ENCODE peak calls at places on chromosomes 16 and 17, in seven cellular contexts. One of them, this sample, is unnamed. For H3K4me1 and H3K9me3, the result is how much of the 10 kb centered on the place peaks cover.

GRCh38 chr17:292531-293382 is 59.9 kb downstream of the RPH3AL start:
- DNase-seq in SK-N-SH: no peak
- DNase-seq in K562: no peak
- DNase-seq in colonic mucosa: no peak
- DNase-seq in psoas muscle: peak
- DNase-seq in left lung: peak
- DNase-seq in HCT116: no peak
- DNase-seq in this sample: peak

GRCh38 chr17:73211745-73212144 is 18.9 kb downstream of the COG1 start:
- DNase-seq in left lung: no peak
- DNase-seq in colonic mucosa: no peak
- DNase-seq in HCT116: no peak
- DNase-seq in K562: no peak
- DNase-seq in psoas muscle: no peak
- DNase-seq in SK-N-SH: no peak
- DNase-seq in this sample: no peak

GRCh38 chr16:11136600-11136999 is 119.4 kb downstream of the SOCS1 start:
- DNase-seq in colonic mucosa: no peak
- DNase-seq in left lung: no peak
- DNase-seq in K562: no peak
- DNase-seq in HCT116: no peak
- DNase-seq in psoas muscle: peak
- DNase-seq in SK-N-SH: peak
- DNase-seq in this sample: peak

GRCh38 chr16:85004587-85005205 is 6.6 kb downstream of the ZDHHC7 start:
- DNase-seq in SK-N-SH: no peak
- DNase-seq in psoas muscle: peak
- DNase-seq in left lung: no peak
- DNase-seq in K562: no peak
- DNase-seq in colonic mucosa: no peak
- DNase-seq in HCT116: no peak
- DNase-seq in this sample: no peak

GRCh38 chr16:78894872-78895271 is 705.7 kb downstream of the MAF start:
- DNase-seq in K562: no peak
- DNase-seq in psoas muscle: no peak
- DNase-seq in colonic mucosa: no peak
- DNase-seq in left lung: no peak
- DNase-seq in SK-N-SH: no peak
- DNase-seq in HCT116: no peak
- DNase-seq in this sample: no peak

GRCh38 chr17:56754523-56755208 is 79.1 kb downstream of the C17orf67 start:
- DNase-seq in SK-N-SH: peak
- DNase-seq in left lung: no peak
- DNase-seq in psoas muscle: no peak
- DNase-seq in colonic mucosa: no peak
- DNase-seq in HCT116: no peak
- DNase-seq in K562: no peak
- DNase-seq in this sample: no peak

GRCh38 chr16:30934827-30935557 is 11.6 kb downstream of the FBXL19 start:
- DNase-seq in left lung: no peak
- DNase-seq in HCT116: no peak
- DNase-seq in psoas muscle: peak
- DNase-seq in K562: peak
- DNase-seq in colonic mucosa: peak
- DNase-seq in SK-N-SH: peak
- DNase-seq in this sample: peak

GRCh38 chr17:38611070-38611786 is 5.5 kb upstream of the SRCIN1 start:
- DNase-seq in left lung: peak
- DNase-seq in K562: no peak
- DNase-seq in SK-N-SH: no peak
- DNase-seq in psoas muscle: peak
- DNase-seq in colonic mucosa: no peak
- DNase-seq in HCT116: no peak
- DNase-seq in this sample: no peak

DNA sequence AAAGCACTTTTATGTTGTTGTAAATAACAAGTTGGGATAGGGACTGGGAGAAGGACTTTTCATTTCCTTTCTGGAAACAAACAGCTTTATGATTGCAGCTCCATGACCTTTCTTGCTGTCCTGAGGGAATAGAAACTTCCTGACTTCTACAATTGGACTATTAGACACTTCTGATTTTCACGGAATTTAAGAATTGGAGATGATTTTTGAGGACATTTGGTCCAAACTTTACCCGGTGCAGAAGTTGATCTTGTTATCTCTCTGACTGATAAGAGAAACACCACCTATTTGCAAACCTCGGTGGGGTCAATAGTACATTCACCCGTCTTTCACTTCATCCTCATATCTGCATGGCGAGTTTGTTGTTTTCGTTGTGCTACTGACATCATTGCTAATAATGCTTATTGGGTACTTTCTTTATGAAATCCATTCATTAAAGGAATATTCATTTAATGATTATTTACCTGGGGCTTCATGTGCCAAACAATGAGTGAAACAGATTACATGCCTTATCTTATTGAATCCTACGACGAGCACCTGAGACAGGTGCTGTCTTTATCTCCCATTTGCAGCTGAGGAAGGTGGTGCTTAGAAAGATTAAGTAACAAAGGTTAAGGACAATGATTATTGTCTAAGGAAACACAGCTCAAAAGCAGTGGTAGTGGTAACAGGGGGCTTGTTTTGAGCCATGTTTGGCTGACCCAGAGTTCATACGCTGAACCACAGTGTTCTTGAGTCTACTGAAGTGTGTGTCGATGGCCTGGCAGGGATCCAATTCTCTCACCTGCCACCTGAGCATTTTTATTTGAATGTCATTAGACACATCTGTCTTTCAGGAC is 176.9 kb upstream of the FAM20A start:
- DNase-seq in psoas muscle: no peak
- DNase-seq in left lung: no peak
- DNase-seq in HCT116: no peak
- DNase-seq in SK-N-SH: no peak
- DNase-seq in colonic mucosa: peak
- DNase-seq in K562: no peak
- DNase-seq in this sample: no peak
- H3K4me1 ChIP-seq in psoas muscle: under half
- H3K4me1 ChIP-seq in left lung: under half
- H3K4me1 ChIP-seq in HCT116: under half
- H3K4me1 ChIP-seq in SK-N-SH: under half
- H3K4me1 ChIP-seq in colonic mucosa: under half
- H3K4me1 ChIP-seq in K562: under half
- H3K4me1 ChIP-seq in this sample: under half

GRCh38 chr16:51812945-51813344 is 661.9 kb upstream of the SALL1 start:
- DNase-seq in colonic mucosa: no peak
- DNase-seq in HCT116: no peak
- DNase-seq in psoas muscle: no peak
- DNase-seq in SK-N-SH: no peak
- DNase-seq in K562: no peak
- DNase-seq in left lung: no peak
- DNase-seq in this sample: no peak

DNA sequence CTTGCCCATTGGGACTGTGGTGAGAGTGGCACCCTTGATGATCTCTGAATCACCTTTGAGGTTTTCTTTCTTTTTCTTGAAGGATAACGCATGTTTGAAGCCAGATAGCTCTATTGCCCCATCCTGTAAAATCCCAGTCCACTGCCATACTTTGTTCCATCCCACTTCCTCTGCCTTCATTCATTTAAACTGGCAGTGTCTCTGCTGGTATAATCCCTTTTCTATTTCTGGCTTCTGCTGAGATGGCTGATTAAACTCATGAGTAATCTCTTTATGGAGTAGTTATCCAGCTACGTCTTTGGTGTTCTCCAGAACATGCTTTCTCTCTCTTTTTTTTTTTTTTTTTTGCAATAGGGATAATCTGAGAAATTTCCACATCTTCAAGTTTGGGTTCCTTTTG is 656.5 kb upstream of the SALL1 start:
- DNase-seq in SK-N-SH: no peak
- DNase-seq in psoas muscle: no peak
- DNase-seq in colonic mucosa: no peak
- DNase-seq in K562: no peak
- DNase-seq in left lung: no peak
- DNase-seq in HCT116: no peak
- DNase-seq in this sample: no peak
- H3K9me3 ChIP-seq in SK-N-SH: under half
- H3K9me3 ChIP-seq in psoas muscle: under half
- H3K9me3 ChIP-seq in colonic mucosa: under half
- H3K9me3 ChIP-seq in K562: under half
- H3K9me3 ChIP-seq in left lung: under half
- H3K9me3 ChIP-seq in HCT116: under half
- H3K9me3 ChIP-seq in this sample: under half

GRCh38 chr17:77215281-77215680 is 74.5 kb downstream of the SEC14L1 start:
- DNase-seq in colonic mucosa: no peak
- DNase-seq in left lung: no peak
- DNase-seq in SK-N-SH: no peak
- DNase-seq in HCT116: no peak
- DNase-seq in K562: no peak
- DNase-seq in psoas muscle: no peak
- DNase-seq in this sample: no peak

GRCh38 chr17:77214743-77215142 is 74.0 kb downstream of the SEC14L1 start:
- DNase-seq in left lung: no peak
- DNase-seq in HCT116: peak
- DNase-seq in SK-N-SH: peak
- DNase-seq in colonic mucosa: peak
- DNase-seq in K562: peak
- DNase-seq in psoas muscle: peak
- DNase-seq in this sample: peak

GRCh38 chr17:77212833-77213777 is 72.3 kb downstream of the SEC14L1 start:
- DNase-seq in left lung: no peak
- DNase-seq in K562: no peak
- DNase-seq in HCT116: no peak
- DNase-seq in psoas muscle: no peak
- DNase-seq in SK-N-SH: no peak
- DNase-seq in colonic mucosa: no peak
- DNase-seq in this sample: peak

GRCh38 chr17:77213778-77214132 is 73.0 kb downstream of the SEC14L1 start:
- DNase-seq in psoas muscle: no peak
- DNase-seq in SK-N-SH: peak
- DNase-seq in left lung: no peak
- DNase-seq in K562: no peak
- DNase-seq in HCT116: no peak
- DNase-seq in colonic mucosa: no peak
- DNase-seq in this sample: no peak

GRCh38 chr17:77214328-77214727 is 73.6 kb downstream of the SEC14L1 start:
- DNase-seq in HCT116: no peak
- DNase-seq in colonic mucosa: no peak
- DNase-seq in left lung: no peak
- DNase-seq in psoas muscle: no peak
- DNase-seq in K562: no peak
- DNase-seq in SK-N-SH: no peak
- DNase-seq in this sample: no peak
- H3K4me1 ChIP-seq in HCT116: under half
- H3K4me1 ChIP-seq in colonic mucosa: under half
- H3K4me1 ChIP-seq in left lung: under half
- H3K4me1 ChIP-seq in psoas muscle: under half
- H3K4me1 ChIP-seq in K562: under half
- H3K4me1 ChIP-seq in SK-N-SH: under half
- H3K4me1 ChIP-seq in this sample: under half

GRCh38 chr17:7233701-7234099 is 617 bp downstream of the DVL2 start:
- DNase-seq in SK-N-SH: no peak
- DNase-seq in left lung: no peak
- DNase-seq in psoas muscle: no peak
- DNase-seq in K562: no peak
- DNase-seq in colonic mucosa: no peak
- DNase-seq in HCT116: no peak
- DNase-seq in this sample: no peak

GRCh38 chr17:7235693-7236665 is 1.7 kb upstream of the DVL2 start:
- DNase-seq in K562: peak
- DNase-seq in psoas muscle: no peak
- DNase-seq in left lung: no peak
- DNase-seq in SK-N-SH: no peak
- DNase-seq in HCT116: no peak
- DNase-seq in colonic mucosa: no peak
- DNase-seq in this sample: no peak

GRCh38 chr17:7232114-7232513 is 2.2 kb downstream of the DVL2 start:
- DNase-seq in psoas muscle: no peak
- DNase-seq in SK-N-SH: no peak
- DNase-seq in left lung: no peak
- DNase-seq in HCT116: no peak
- DNase-seq in colonic mucosa: no peak
- DNase-seq in K562: no peak
- DNase-seq in this sample: no peak

GRCh38 chr17:7236808-7237207 is 2.4 kb downstream of the PHF23 start:
- DNase-seq in HCT116: no peak
- DNase-seq in psoas muscle: no peak
- DNase-seq in K562: no peak
- DNase-seq in colonic mucosa: no peak
- DNase-seq in left lung: no peak
- DNase-seq in SK-N-SH: no peak
- DNase-seq in this sample: no peak

GRCh38 chr17:7234100-7235012 is at the start of gene DVL2:
- DNase-seq in colonic mucosa: peak
- DNase-seq in K562: peak
- DNase-seq in left lung: peak
- DNase-seq in psoas muscle: peak
- DNase-seq in SK-N-SH: peak
- DNase-seq in HCT116: peak
- DNase-seq in this sample: peak
- H3K9me3 ChIP-seq in colonic mucosa: under half
- H3K9me3 ChIP-seq in K562: under half
- H3K9me3 ChIP-seq in left lung: under half
- H3K9me3 ChIP-seq in psoas muscle: under half
- H3K9me3 ChIP-seq in SK-N-SH: under half
- H3K9me3 ChIP-seq in HCT116: under half
- H3K9me3 ChIP-seq in this sample: under half

GRCh38 chr16:20676867-20677266 is 20.6 kb downstream of the ACSM1 start:
- DNase-seq in HCT116: no peak
- DNase-seq in left lung: no peak
- DNase-seq in psoas muscle: no peak
- DNase-seq in colonic mucosa: no peak
- DNase-seq in SK-N-SH: no peak
- DNase-seq in K562: no peak
- DNase-seq in this sample: no peak
- H3K4me1 ChIP-seq in HCT116: under half
- H3K4me1 ChIP-seq in left lung: under half
- H3K4me1 ChIP-seq in psoas muscle: under half
- H3K4me1 ChIP-seq in colonic mucosa: under half
- H3K4me1 ChIP-seq in SK-N-SH: under half
- H3K4me1 ChIP-seq in K562: under half
- H3K4me1 ChIP-seq in this sample: under half

GRCh38 chr16:35258381-35258780 is 1799.0 kb downstream of the TP53TG3F start:
- DNase-seq in K562: no peak
- DNase-seq in psoas muscle: no peak
- DNase-seq in SK-N-SH: no peak
- DNase-seq in left lung: no peak
- DNase-seq in colonic mucosa: no peak
- DNase-seq in HCT116: no peak
- DNase-seq in this sample: no peak

GRCh38 chr16:35252356-35252936 is 1793.0 kb downstream of the TP53TG3F start:
- DNase-seq in colonic mucosa: no peak
- DNase-seq in K562: no peak
- DNase-seq in left lung: no peak
- DNase-seq in psoas muscle: no peak
- DNase-seq in SK-N-SH: no peak
- DNase-seq in HCT116: no peak
- DNase-seq in this sample: no peak

GRCh38 chr16:35255816-35256215 is 1796.4 kb downstream of the TP53TG3F start:
- DNase-seq in SK-N-SH: no peak
- DNase-seq in left lung: no peak
- DNase-seq in colonic mucosa: no peak
- DNase-seq in psoas muscle: no peak
- DNase-seq in HCT116: no peak
- DNase-seq in K562: no peak
- DNase-seq in this sample: no peak

GRCh38 chr16:35255186-35255803 is 1795.9 kb downstream of the TP53TG3F start:
- DNase-seq in colonic mucosa: no peak
- DNase-seq in left lung: no peak
- DNase-seq in SK-N-SH: peak
- DNase-seq in HCT116: no peak
- DNase-seq in psoas muscle: no peak
- DNase-seq in K562: no peak
- DNase-seq in this sample: no peak
- H3K9me3 ChIP-seq in colonic mucosa: under half
- H3K9me3 ChIP-seq in left lung: under half
- H3K9me3 ChIP-seq in SK-N-SH: under half
- H3K9me3 ChIP-seq in HCT116: under half
- H3K9me3 ChIP-seq in psoas muscle: under half
- H3K9me3 ChIP-seq in K562: under half
- H3K9me3 ChIP-seq in this sample: under half